ENCODE peak calls at places on chromosomes 16 and 17, in nine cellular contexts. J is breast epithelium, B is GM23248, A is stomach, G is MM.1S, H is Karpas-422, C is A549, Y is mesenchymal stem cell, K is left ventricle myocardium inferior. W is an unnamed sample.

GRCh38 chr16:27579086-27579980 is 29.4 kb downstream of the KATNIP start:
- DNase-seq in B (peak), Y (peak), H (peak), G (no peak), J (no peak), K (no peak), A (no peak), C (no peak), W (no peak)

GRCh38 chr17:78351449-78352006 is 8.3 kb downstream of the SOCS3 start:
- DNase-seq in C (peak), K (peak), G (no peak), B (peak), A (peak), Y (peak), H (no peak), J (peak), W (peak)

GRCh38 chr17:48567646-48568354 is 10.3 kb downstream of the HOXB4 start:
- DNase-seq in K (no peak), Y (no peak), C (no peak), B (no peak), A (no peak), J (no peak), H (no peak), G (no peak), W (no peak)

GRCh38 chr17:39668141-39668924 is at the start of gene PNMT:
- DNase-seq in K (peak), C (peak), B (peak), Y (peak), G (peak), J (peak), H (peak), A (peak), W (peak)

GRCh38 chr17:6366144-6366755 is 68.7 kb downstream of the AIPL1 start:
- DNase-seq in H (no peak), K (no peak), B (peak), A (no peak), G (no peak), C (no peak), J (no peak), Y (peak), W (no peak)

GRCh38 chr17:48576479-48577309 is 1.5 kb downstream of the HOXB4 start:
- DNase-seq in J (peak), H (no peak), C (no peak), B (peak), G (no peak), A (no peak), Y (peak), K (no peak), W (peak)

GRCh38 chr16:70493863-70494770 is 29.2 kb downstream of the COG4 start:
- DNase-seq in A (no peak), K (no peak), H (no peak), C (no peak), G (peak), J (no peak), B (peak), Y (no peak), W (no peak)

GRCh38 chr17:77644981-77645380 is 313.5 kb upstream of the TNRC6C start:
- DNase-seq in J (no peak), Y (no peak), C (no peak), K (no peak), G (no peak), B (no peak), H (no peak), A (no peak), W (peak)

GRCh38 chr17:80640379-80641071 is 95.9 kb downstream of the RPTOR start:
- DNase-seq in C (no peak), J (no peak), K (no peak), Y (no peak), H (no peak), B (no peak), G (no peak), A (no peak), W (no peak)

GRCh38 chr17:35965272-35965671 is 16.0 kb downstream of the CCL16 start:
- DNase-seq in K (no peak), H (no peak), J (no peak), G (no peak), B (no peak), A (no peak), Y (no peak), C (no peak), W (no peak)

GRCh38 chr17:32010114-32010513 is 2.9 kb downstream of the LRRC37B start:
- DNase-seq in H (no peak), B (no peak), Y (no peak), A (no peak), J (no peak), K (no peak), C (no peak), G (no peak), W (no peak)

DNA sequence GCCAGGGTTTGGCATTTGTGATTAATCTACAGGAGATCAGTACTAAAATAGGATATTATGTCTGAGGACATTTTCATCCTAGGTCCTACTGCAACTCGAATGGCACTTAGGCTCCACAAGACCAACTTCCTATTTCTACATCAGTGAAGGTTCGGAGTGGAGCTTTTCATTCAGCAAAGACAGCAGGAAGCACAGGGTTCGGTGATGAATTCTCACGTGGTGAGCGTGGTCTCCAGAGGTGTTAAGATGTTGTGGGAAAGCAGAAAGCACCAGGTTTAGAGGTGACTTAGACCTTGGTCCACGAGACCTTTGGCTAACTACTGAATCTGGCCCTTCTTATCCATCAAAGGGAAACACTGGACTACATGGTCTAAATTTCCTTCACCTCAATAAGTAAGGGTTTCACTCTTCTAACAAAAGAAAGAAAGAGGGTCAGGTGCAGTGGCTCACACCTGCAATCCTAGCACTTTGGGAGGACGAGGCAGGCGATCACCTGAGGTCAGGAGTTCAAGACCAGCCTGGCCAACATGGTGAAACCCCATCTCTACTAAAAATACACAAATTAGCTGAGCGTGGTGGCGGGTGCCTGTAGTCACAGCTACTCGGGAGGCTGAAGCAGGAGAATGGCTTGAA is 14.0 kb upstream of the HELZ start:
- DNase-seq in Y (no peak), G (no peak), H (no peak), C (no peak), K (no peak), A (no peak), B (no peak), J (no peak), W (no peak)
- H3K27ac ChIP-seq in Y (no peak), G (no peak), H (no peak), C (no peak), K (peak), A (no peak), B (no peak), J (peak), W (no peak)

GRCh38 chr17:21250719-21251305 is 2.4 kb downstream of the NATD1 start:
- DNase-seq in J (no peak), B (no peak), H (no peak), C (no peak), A (no peak), Y (no peak), K (no peak), G (no peak), W (no peak)
- H3K27ac ChIP-seq in J (peak), B (no peak), H (no peak), C (no peak), A (no peak), Y (no peak), K (peak), G (no peak), W (no peak)

GRCh38 chr17:2240541-2240940 is 63.0 kb downstream of the SMG6 start:
- DNase-seq in A (no peak), Y (no peak), C (no peak), J (no peak), H (no peak), K (no peak), B (peak), G (no peak), W (no peak)

GRCh38 chr17:2237960-2238359 is 65.6 kb downstream of the SMG6 start:
- DNase-seq in J (no peak), B (peak), K (no peak), Y (no peak), H (no peak), G (no peak), A (no peak), C (no peak), W (no peak)

GRCh38 chr17:2239882-2240430 is 63.6 kb downstream of the SMG6 start:
- DNase-seq in G (peak), Y (peak), J (no peak), B (peak), H (peak), C (peak), A (peak), K (peak), W (peak)

GRCh38 chr17:2238432-2239169 is 65.0 kb downstream of the SMG6 start:
- DNase-seq in A (no peak), Y (peak), K (peak), J (no peak), C (no peak), B (peak), G (peak), H (peak), W (no peak)

DNA sequence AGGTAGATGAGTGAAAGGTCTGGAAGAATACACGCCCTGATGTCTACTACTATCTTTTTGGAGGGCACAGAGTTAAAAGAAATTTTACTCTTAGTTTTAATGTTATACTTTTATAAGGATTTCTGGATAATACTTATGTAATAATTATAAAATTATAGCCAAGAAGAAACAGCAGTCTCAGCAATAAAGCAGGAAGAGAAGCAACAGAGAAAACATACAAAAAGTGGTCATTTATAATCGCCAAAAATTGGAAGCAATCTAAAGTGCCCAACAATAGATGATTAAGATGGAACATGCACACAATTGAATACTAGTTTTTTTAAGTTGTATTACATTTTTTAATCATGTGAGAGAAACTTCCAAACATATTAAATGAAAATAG is 64.4 kb downstream of the SMG6 start:
- DNase-seq in H (no peak), G (no peak), J (no peak), A (no peak), Y (no peak), B (no peak), C (no peak), K (no peak), W (no peak)
- H3K27ac ChIP-seq in H (peak), G (peak), J (no peak), A (no peak), Y (no peak), B (peak), C (no peak), K (peak), W (no peak)

GRCh38 chr16:62404857-62405611 is 368.8 kb upstream of the CDH8 start:
- DNase-seq in Y (no peak), G (no peak), C (no peak), B (no peak), A (no peak), K (no peak), H (no peak), J (no peak), W (no peak)
- H3K27ac ChIP-seq in Y (no peak), G (no peak), C (no peak), B (no peak), A (no peak), K (no peak), H (no peak), J (no peak), W (no peak)